ENCODE peak calls at places on chromosomes 13 and 19, in nine cellular contexts. A, P, H, F, Q, Y, J, W and M are unnamed samples.

GRCh38 chr19:14116918-14117578 is 514 bp downstream of the PRKACA start:
- DNase-seq in A (no peak), P (no peak), H (no peak), F (no peak), Q (no peak), Y (peak), J (peak), W (no peak), M (no peak)

GRCh38 chr19:51514866-51515481 is 13.4 kb upstream of the SIGLEC12 start:
- DNase-seq in A (peak), P (peak), H (peak), F (no peak), Q (peak), Y (no peak), J (no peak), W (peak), M (peak)

GRCh38 chr19:5605362-5605761 is 17.2 kb downstream of the SAFB2 start:
- DNase-seq in A (peak), P (no peak), H (no peak), F (no peak), Q (no peak), Y (no peak), J (no peak), W (no peak), M (no peak)

GRCh38 chr19:19107663-19108062 is 30.6 kb downstream of the TMEM161A start:
- DNase-seq in A (no peak), P (no peak), H (no peak), F (no peak), Q (no peak), Y (peak), J (no peak), W (no peak), M (no peak)

GRCh38 chr13:99432637-99433542 is 68.4 kb upstream of the TM9SF2 start:
- DNase-seq in A (peak), P (peak), H (peak), F (no peak), Q (peak), Y (peak), J (peak), W (peak), M (peak)

GRCh38 chr13:46378411-46378810 is 8.6 kb downstream of the RUBCNL start:
- DNase-seq in A (no peak), P (no peak), H (no peak), F (no peak), Q (no peak), Y (no peak), J (no peak), W (no peak), M (no peak)

GRCh38 chr19:54357381-54357780 is 7.3 kb downstream of the LAIR1 start:
- DNase-seq in A (no peak), P (no peak), H (no peak), F (no peak), Q (no peak), Y (no peak), J (no peak), W (no peak), M (no peak)

GRCh38 chr19:10052602-10053360 is 33.3 kb upstream of the SHFL start:
- DNase-seq in A (no peak), P (no peak), H (no peak), F (no peak), Q (no peak), Y (no peak), J (no peak), W (no peak), M (no peak)

GRCh38 chr19:55672418-55672817 is 2.6 kb upstream of the EPN1 start:
- DNase-seq in A (peak), P (no peak), H (peak), F (no peak), Q (no peak), Y (no peak), J (no peak), W (no peak), M (peak)

GRCh38 chr13:39527961-39528720 is 74.9 kb downstream of the LHFPL6 start:
- DNase-seq in A (peak), P (no peak), H (peak), F (no peak), Q (peak), Y (no peak), J (no peak), W (no peak), M (peak)

GRCh38 chr19:5047251-5047935 is 78.5 kb downstream of the KDM4B start:
- DNase-seq in A (no peak), P (no peak), H (no peak), F (no peak), Q (no peak), Y (no peak), J (no peak), W (no peak), M (no peak)

GRCh38 chr19:3607398-3608078 is 863 bp upstream of the TBXA2R start:
- DNase-seq in A (peak), P (no peak), H (no peak), F (no peak), Q (peak), Y (peak), J (no peak), W (no peak), M (peak)

GRCh38 chr19:9865732-9866627 is 30.9 kb downstream of the PIN1 start:
- DNase-seq in A (no peak), P (no peak), H (no peak), F (no peak), Q (no peak), Y (no peak), J (no peak), W (peak), M (no peak)

GRCh38 chr19:28737021-28737525 is 475.9 kb downstream of the UQCRFS1 start:
- DNase-seq in A (peak), P (no peak), H (peak), F (no peak), Q (peak), Y (no peak), J (no peak), W (peak), M (peak)

GRCh38 chr19:35264281-35265125 is 4.3 kb upstream of the USF2 start:
- DNase-seq in A (no peak), P (no peak), H (no peak), F (peak), Q (no peak), Y (peak), J (no peak), W (no peak), M (no peak)

GRCh38 chr13:108176685-108177274 is 38.6 kb downstream of the LIG4 start:
- DNase-seq in A (no peak), P (peak), H (peak), F (no peak), Q (peak), Y (no peak), J (no peak), W (peak), M (peak)

GRCh38 chr19:36771275-36772231 is 1.1 kb downstream of the ZNF850 start:
- DNase-seq in A (peak), P (peak), H (peak), F (peak), Q (peak), Y (no peak), J (no peak), W (peak), M (peak)

GRCh38 chr13:101451641-101452040 is 834 bp upstream of the ITGBL1 start:
- DNase-seq in A (no peak), P (no peak), H (peak), F (no peak), Q (peak), Y (no peak), J (no peak), W (no peak), M (no peak)

GRCh38 chr19:2542341-2543069 is 66.6 kb downstream of the GADD45B start:
- DNase-seq in A (no peak), P (no peak), H (peak), F (no peak), Q (peak), Y (peak), J (no peak), W (no peak), M (no peak)

GRCh38 chr13:108560092-108560491 is 69.3 kb upstream of the MYO16 start:
- DNase-seq in A (no peak), P (no peak), H (no peak), F (no peak), Q (no peak), Y (no peak), J (no peak), W (no peak), M (no peak)

GRCh38 chr19:15091918-15092753 is 10.1 kb downstream of the OR1I1 start:
- DNase-seq in A (peak), P (no peak), H (peak), F (no peak), Q (peak), Y (no peak), J (no peak), W (peak), M (peak)

GRCh38 chr19:49946415-49946814 is 14.6 kb downstream of the SIGLEC11 start:
- DNase-seq in A (no peak), P (no peak), H (no peak), F (peak), Q (no peak), Y (no peak), J (no peak), W (no peak), M (no peak)

GRCh38 chr13:96089749-96090239 is at the start of gene HS6ST3:
- DNase-seq in A (peak), P (no peak), H (no peak), F (no peak), Q (no peak), Y (no peak), J (no peak), W (no peak), M (no peak)

GRCh38 chr13:78185700-78186099 is 267.1 kb upstream of the EDNRB start:
- DNase-seq in A (no peak), P (no peak), H (no peak), F (no peak), Q (no peak), Y (no peak), J (no peak), W (no peak), M (no peak)

GRCh38 chr13:72458701-72459100 is 268.7 kb downstream of the MZT1 start:
- DNase-seq in A (peak), P (no peak), H (peak), F (no peak), Q (peak), Y (no peak), J (no peak), W (no peak), M (no peak)

GRCh38 chr13:95956589-95957148 is 96.5 kb downstream of the UGGT2 start:
- DNase-seq in A (peak), P (no peak), H (peak), F (no peak), Q (peak), Y (no peak), J (no peak), W (no peak), M (peak)

GRCh38 chr19:47507031-47507430 is 7.8 kb downstream of the NAPA start:
- DNase-seq in A (no peak), P (no peak), H (no peak), F (peak), Q (no peak), Y (no peak), J (no peak), W (no peak), M (no peak)

GRCh38 chr13:42454749-42455148 is 119.2 kb upstream of the TNFSF11 start:
- DNase-seq in A (no peak), P (no peak), H (no peak), F (no peak), Q (no peak), Y (no peak), J (no peak), W (no peak), M (no peak)

GRCh38 chr19:43908659-43909058 is 26.4 kb downstream of the ZNF45 start:
- DNase-seq in A (no peak), P (no peak), H (no peak), F (no peak), Q (no peak), Y (no peak), J (no peak), W (no peak), M (no peak)

GRCh38 chr19:2289714-2290435 is 7.9 kb upstream of the PEAK3 start:
- DNase-seq in A (no peak), P (peak), H (no peak), F (no peak), Q (no peak), Y (peak), J (no peak), W (peak), M (no peak)

GRCh38 chr19:327291-328024 is 17.1 kb downstream of the MIER2 start:
- DNase-seq in A (no peak), P (no peak), H (no peak), F (no peak), Q (no peak), Y (no peak), J (no peak), W (no peak), M (no peak)

GRCh38 chr19:3538965-3539742 is at the start of gene TEKTIP1:
- DNase-seq in A (no peak), P (no peak), H (no peak), F (no peak), Q (no peak), Y (no peak), J (no peak), W (no peak), M (no peak)

GRCh38 chr19:37813340-37813739 is 34.0 kb upstream of the ZNF573 start:
- DNase-seq in A (no peak), P (no peak), H (no peak), F (no peak), Q (no peak), Y (no peak), J (no peak), W (no peak), M (no peak)

GRCh38 chr19:19134687-19135158 is 3.6 kb downstream of the TMEM161A start:
- DNase-seq in A (no peak), P (peak), H (no peak), F (no peak), Q (no peak), Y (peak), J (no peak), W (no peak), M (no peak)

GRCh38 chr19:3784607-3785463 is 1.3 kb downstream of the MATK start:
- DNase-seq in A (peak), P (no peak), H (peak), F (no peak), Q (peak), Y (no peak), J (no peak), W (no peak), M (no peak)

GRCh38 chr13:110301606-110302131 is 5.3 kb downstream of the COL4A1 start:
- DNase-seq in A (peak), P (no peak), H (peak), F (no peak), Q (peak), Y (no peak), J (no peak), W (no peak), M (no peak)